ENCODE peak calls at places on chromosomes 4 and X, in seven cellular contexts. B is iris pigment epithelial cell, P is ureter, G is heart left ventricle, N is HFFc6, M is choroid plexus epithelial cell, Z is LoVo. L is an unnamed sample.

GRCh38 chrX:112819013-112819635 is 21.5 kb downstream of the AMOT start:
- DNase-seq in B (peak), P (no peak), G (no peak), N (no peak), M (peak), Z (no peak), L (no peak)

GRCh38 chrX:34509394-34509793 is 147.7 kb downstream of the TMEM47 start:
- DNase-seq in B (no peak), P (no peak), G (no peak), N (no peak), M (no peak), Z (no peak), L (no peak)

GRCh38 chrX:49041683-49042529 is 1.3 kb downstream of the TFE3 start:
- DNase-seq in B (peak), P (no peak), G (peak), N (peak), M (peak), Z (peak), L (no peak)

GRCh38 chr4:10639664-10640063 is 44.9 kb downstream of the CLNK start:
- DNase-seq in B (no peak), P (no peak), G (no peak), N (peak), M (no peak), Z (no peak), L (no peak)

GRCh38 chr4:131081069-131081468 is 1985.1 kb downstream of the C4orf33 start:
- DNase-seq in B (no peak), P (no peak), G (no peak), N (no peak), M (no peak), Z (no peak), L (no peak)

GRCh38 chr4:109803924-109804571 is 2.2 kb upstream of the CFI start:
- DNase-seq in B (peak), P (no peak), G (no peak), N (peak), M (peak), Z (peak), L (no peak)

GRCh38 chr4:155735506-155735905 is 23.3 kb upstream of the GUCY1B1 start:
- DNase-seq in B (peak), P (no peak), G (no peak), N (no peak), M (peak), Z (no peak), L (no peak)

GRCh38 chr4:76214269-76214628 is 625 bp upstream of the SCARB2 start:
- DNase-seq in B (no peak), P (no peak), G (no peak), N (no peak), M (no peak), Z (peak), L (no peak)

GRCh38 chr4:17232575-17233253 is 279.2 kb downstream of the QDPR start:
- DNase-seq in B (peak), P (peak), G (peak), N (peak), M (peak), Z (no peak), L (peak)

GRCh38 chr4:8727131-8727530 is 134.6 kb downstream of the CPZ start:
- DNase-seq in B (no peak), P (peak), G (no peak), N (no peak), M (no peak), Z (no peak), L (no peak)

GRCh38 chrX:3811331-3812311 is 98.2 kb upstream of the PRKX start:
- DNase-seq in B (peak), P (peak), G (peak), N (peak), M (peak), Z (no peak), L (no peak)

GRCh38 chrX:2897311-2897689 is 31.8 kb downstream of the ARSD start:
- DNase-seq in B (no peak), P (no peak), G (no peak), N (no peak), M (no peak), Z (no peak), L (no peak)

GRCh38 chr4:37816006-37816405 is 10.5 kb upstream of the PGM2 start:
- DNase-seq in B (no peak), P (no peak), G (no peak), N (no peak), M (no peak), Z (no peak), L (no peak)

GRCh38 chr4:7852568-7853185 is 87.0 kb downstream of the AFAP1 start:
- DNase-seq in B (peak), P (no peak), G (no peak), N (no peak), M (peak), Z (no peak), L (peak)

GRCh38 chr4:143714290-143714625 is 13.8 kb upstream of the FREM3 start:
- DNase-seq in B (no peak), P (no peak), G (no peak), N (no peak), M (no peak), Z (no peak), L (no peak)

GRCh38 chr4:110119347-110119746 is 79.1 kb downstream of the ELOVL6 start:
- DNase-seq in B (no peak), P (peak), G (no peak), N (no peak), M (no peak), Z (no peak), L (no peak)

GRCh38 chrX:22795680-22796079 is 204.1 kb upstream of the DDX53 start:
- DNase-seq in B (peak), P (no peak), G (no peak), N (no peak), M (peak), Z (no peak), L (no peak)

GRCh38 chr4:138164218-138164617 is 77.9 kb downstream of the SLC7A11 start:
- DNase-seq in B (no peak), P (no peak), G (no peak), N (no peak), M (no peak), Z (no peak), L (no peak)

GRCh38 chr4:57639566-57640328 is 529.6 kb upstream of the IGFBP7 start:
- DNase-seq in B (no peak), P (no peak), G (no peak), N (no peak), M (no peak), Z (no peak), L (no peak)

GRCh38 chrX:10071451-10072163 is 85.2 kb upstream of the CLCN4 start:
- DNase-seq in B (no peak), P (no peak), G (no peak), N (no peak), M (peak), Z (no peak), L (no peak)

GRCh38 chrX:144722307-144722706 is 525.0 kb upstream of the SPANXN1 start:
- DNase-seq in B (no peak), P (no peak), G (no peak), N (no peak), M (no peak), Z (no peak), L (no peak)

GRCh38 chr4:45578874-45579273 is 545.0 kb downstream of the GABRG1 start:
- DNase-seq in B (no peak), P (no peak), G (no peak), N (no peak), M (no peak), Z (no peak), L (no peak)

GRCh38 chrX:154140742-154141141 is 3.3 kb upstream of the OPN1LW start:
- DNase-seq in B (no peak), P (no peak), G (no peak), N (no peak), M (no peak), Z (no peak), L (no peak)

GRCh38 chr4:2756691-2757350 is 685 bp upstream of the TNIP2 start:
- DNase-seq in B (no peak), P (no peak), G (no peak), N (no peak), M (no peak), Z (no peak), L (no peak)

L was measured in right cardiac atrium.